ENCODE peak calls at places on chromosomes 4 and X, in ten cellular contexts. One of them, this sample, is unnamed.

GRCh38 chrX:88284844-88285243 is 462.2 kb upstream of the CPXCR1 start:
- DNase-seq in A549: no peak
- DNase-seq in progenitor cell of endocrine pancreas: no peak
- DNase-seq in AG04450: no peak
- DNase-seq in fibroblast of mammary gland: no peak
- DNase-seq in left ventricle myocardium inferior: no peak
- DNase-seq in fibroblast of lung: no peak
- DNase-seq in CD4-positive, alpha-beta T cell: no peak
- DNase-seq in fibroblast of pulmonary artery: no peak
- DNase-seq in foreskin fibroblast: no peak
- DNase-seq in this sample: no peak

GRCh38 chr4:16674133-16674532 is 224.3 kb downstream of the LDB2 start:
- DNase-seq in progenitor cell of endocrine pancreas: no peak
- DNase-seq in AG04450: no peak
- DNase-seq in CD4-positive, alpha-beta T cell: no peak
- DNase-seq in left ventricle myocardium inferior: no peak
- DNase-seq in fibroblast of pulmonary artery: no peak
- DNase-seq in fibroblast of lung: no peak
- DNase-seq in foreskin fibroblast: no peak
- DNase-seq in A549: no peak
- DNase-seq in fibroblast of mammary gland: no peak
- DNase-seq in this sample: no peak

GRCh38 chr4:142959156-142959555 is 113.1 kb upstream of the INPP4B start:
- DNase-seq in foreskin fibroblast: peak
- DNase-seq in fibroblast of mammary gland: peak
- DNase-seq in AG04450: no peak
- DNase-seq in CD4-positive, alpha-beta T cell: no peak
- DNase-seq in A549: no peak
- DNase-seq in left ventricle myocardium inferior: no peak
- DNase-seq in fibroblast of lung: peak
- DNase-seq in progenitor cell of endocrine pancreas: no peak
- DNase-seq in fibroblast of pulmonary artery: no peak
- DNase-seq in this sample: no peak

GRCh38 chrX:46754450-46755075 is 4.4 kb downstream of the SLC9A7 start:
- DNase-seq in foreskin fibroblast: no peak
- DNase-seq in CD4-positive, alpha-beta T cell: no peak
- DNase-seq in AG04450: no peak
- DNase-seq in left ventricle myocardium inferior: no peak
- DNase-seq in fibroblast of mammary gland: no peak
- DNase-seq in progenitor cell of endocrine pancreas: no peak
- DNase-seq in fibroblast of pulmonary artery: no peak
- DNase-seq in fibroblast of lung: no peak
- DNase-seq in A549: no peak
- DNase-seq in this sample: peak

GRCh38 chr4:10762541-10762940 is 78.0 kb upstream of the CLNK start:
- DNase-seq in left ventricle myocardium inferior: no peak
- DNase-seq in fibroblast of pulmonary artery: peak
- DNase-seq in CD4-positive, alpha-beta T cell: no peak
- DNase-seq in foreskin fibroblast: peak
- DNase-seq in AG04450: peak
- DNase-seq in fibroblast of lung: peak
- DNase-seq in fibroblast of mammary gland: peak
- DNase-seq in progenitor cell of endocrine pancreas: no peak
- DNase-seq in A549: no peak
- DNase-seq in this sample: no peak

GRCh38 chr4:66465111-66465510 is 794.8 kb upstream of the EPHA5 start:
- DNase-seq in AG04450: no peak
- DNase-seq in CD4-positive, alpha-beta T cell: no peak
- DNase-seq in left ventricle myocardium inferior: no peak
- DNase-seq in foreskin fibroblast: no peak
- DNase-seq in A549: no peak
- DNase-seq in fibroblast of pulmonary artery: peak
- DNase-seq in progenitor cell of endocrine pancreas: no peak
- DNase-seq in fibroblast of mammary gland: peak
- DNase-seq in fibroblast of lung: no peak
- DNase-seq in this sample: no peak

GRCh38 chr4:20839957-20840356 is 139.7 kb downstream of the PACRGL start:
- DNase-seq in CD4-positive, alpha-beta T cell: no peak
- DNase-seq in fibroblast of pulmonary artery: peak
- DNase-seq in left ventricle myocardium inferior: no peak
- DNase-seq in progenitor cell of endocrine pancreas: no peak
- DNase-seq in AG04450: peak
- DNase-seq in A549: no peak
- DNase-seq in fibroblast of lung: peak
- DNase-seq in foreskin fibroblast: peak
- DNase-seq in fibroblast of mammary gland: peak
- DNase-seq in this sample: no peak

GRCh38 chrX:95076449-95076848 is 1402.4 kb downstream of the FAM133A start:
- DNase-seq in foreskin fibroblast: no peak
- DNase-seq in AG04450: no peak
- DNase-seq in A549: no peak
- DNase-seq in progenitor cell of endocrine pancreas: no peak
- DNase-seq in fibroblast of mammary gland: peak
- DNase-seq in fibroblast of lung: no peak
- DNase-seq in CD4-positive, alpha-beta T cell: no peak
- DNase-seq in fibroblast of pulmonary artery: peak
- DNase-seq in left ventricle myocardium inferior: no peak
- DNase-seq in this sample: no peak

GRCh38 chrX:10195425-10195824 is 38.6 kb downstream of the CLCN4 start:
- DNase-seq in left ventricle myocardium inferior: no peak
- DNase-seq in A549: no peak
- DNase-seq in AG04450: no peak
- DNase-seq in fibroblast of pulmonary artery: no peak
- DNase-seq in foreskin fibroblast: no peak
- DNase-seq in CD4-positive, alpha-beta T cell: no peak
- DNase-seq in fibroblast of lung: no peak
- DNase-seq in fibroblast of mammary gland: no peak
- DNase-seq in progenitor cell of endocrine pancreas: no peak
- DNase-seq in this sample: no peak

GRCh38 chr4:135604531-135604930 is 1402.9 kb upstream of the PABPC4L start:
- DNase-seq in fibroblast of lung: no peak
- DNase-seq in fibroblast of pulmonary artery: no peak
- DNase-seq in AG04450: no peak
- DNase-seq in left ventricle myocardium inferior: no peak
- DNase-seq in CD4-positive, alpha-beta T cell: no peak
- DNase-seq in A549: no peak
- DNase-seq in progenitor cell of endocrine pancreas: no peak
- DNase-seq in foreskin fibroblast: no peak
- DNase-seq in fibroblast of mammary gland: no peak
- DNase-seq in this sample: no peak

GRCh38 chr4:1471443-1472147 is 65.4 kb upstream of the NKX1-1 start:
- DNase-seq in AG04450: no peak
- DNase-seq in fibroblast of mammary gland: no peak
- DNase-seq in CD4-positive, alpha-beta T cell: no peak
- DNase-seq in progenitor cell of endocrine pancreas: no peak
- DNase-seq in A549: no peak
- DNase-seq in foreskin fibroblast: no peak
- DNase-seq in fibroblast of pulmonary artery: no peak
- DNase-seq in fibroblast of lung: no peak
- DNase-seq in left ventricle myocardium inferior: no peak
- DNase-seq in this sample: peak

GRCh38 chr4:76652389-76652788 is 217.4 kb downstream of the SHROOM3 start:
- DNase-seq in progenitor cell of endocrine pancreas: no peak
- DNase-seq in CD4-positive, alpha-beta T cell: no peak
- DNase-seq in AG04450: no peak
- DNase-seq in left ventricle myocardium inferior: no peak
- DNase-seq in fibroblast of mammary gland: no peak
- DNase-seq in fibroblast of lung: no peak
- DNase-seq in A549: no peak
- DNase-seq in foreskin fibroblast: no peak
- DNase-seq in fibroblast of pulmonary artery: no peak
- DNase-seq in this sample: no peak

GRCh38 chrX:2690856-2691542 is at the start of gene CD99:
- DNase-seq in CD4-positive, alpha-beta T cell: peak
- DNase-seq in fibroblast of lung: peak
- DNase-seq in fibroblast of pulmonary artery: peak
- DNase-seq in A549: peak
- DNase-seq in AG04450: peak
- DNase-seq in foreskin fibroblast: peak
- DNase-seq in progenitor cell of endocrine pancreas: peak
- DNase-seq in left ventricle myocardium inferior: peak
- DNase-seq in fibroblast of mammary gland: peak
- DNase-seq in this sample: peak

GRCh38 chr4:156999175-156999517 is 27.5 kb upstream of the PDGFC start:
- DNase-seq in fibroblast of lung: peak
- DNase-seq in CD4-positive, alpha-beta T cell: no peak
- DNase-seq in foreskin fibroblast: peak
- DNase-seq in AG04450: peak
- DNase-seq in fibroblast of pulmonary artery: peak
- DNase-seq in A549: peak
- DNase-seq in left ventricle myocardium inferior: no peak
- DNase-seq in fibroblast of mammary gland: peak
- DNase-seq in progenitor cell of endocrine pancreas: no peak
- DNase-seq in this sample: no peak

GRCh38 chrX:114675365-114675764 is 91.5 kb downstream of the HTR2C start:
- DNase-seq in CD4-positive, alpha-beta T cell: no peak
- DNase-seq in fibroblast of mammary gland: peak
- DNase-seq in fibroblast of pulmonary artery: peak
- DNase-seq in left ventricle myocardium inferior: no peak
- DNase-seq in progenitor cell of endocrine pancreas: no peak
- DNase-seq in AG04450: no peak
- DNase-seq in A549: no peak
- DNase-seq in foreskin fibroblast: peak
- DNase-seq in fibroblast of lung: peak
- DNase-seq in this sample: no peak

GRCh38 chrX:143536176-143536575 is 18.9 kb upstream of the SPANXN3 start:
- DNase-seq in A549: no peak
- DNase-seq in CD4-positive, alpha-beta T cell: no peak
- DNase-seq in AG04450: no peak
- DNase-seq in foreskin fibroblast: no peak
- DNase-seq in fibroblast of mammary gland: no peak
- DNase-seq in fibroblast of lung: no peak
- DNase-seq in progenitor cell of endocrine pancreas: no peak
- DNase-seq in left ventricle myocardium inferior: no peak
- DNase-seq in fibroblast of pulmonary artery: no peak
- DNase-seq in this sample: no peak

GRCh38 chr4:76738081-76738931 is 159.6 kb downstream of the SOWAHB start:
- DNase-seq in fibroblast of pulmonary artery: peak
- DNase-seq in fibroblast of lung: peak
- DNase-seq in left ventricle myocardium inferior: no peak
- DNase-seq in progenitor cell of endocrine pancreas: no peak
- DNase-seq in foreskin fibroblast: peak
- DNase-seq in AG04450: peak
- DNase-seq in A549: no peak
- DNase-seq in CD4-positive, alpha-beta T cell: no peak
- DNase-seq in fibroblast of mammary gland: peak
- DNase-seq in this sample: no peak

GRCh38 chrX:131985526-131986049 is 37.5 kb upstream of the STK26 start:
- DNase-seq in CD4-positive, alpha-beta T cell: no peak
- DNase-seq in fibroblast of pulmonary artery: no peak
- DNase-seq in AG04450: no peak
- DNase-seq in A549: no peak
- DNase-seq in fibroblast of mammary gland: no peak
- DNase-seq in progenitor cell of endocrine pancreas: no peak
- DNase-seq in left ventricle myocardium inferior: no peak
- DNase-seq in fibroblast of lung: no peak
- DNase-seq in foreskin fibroblast: no peak
- DNase-seq in this sample: no peak
- TF ChIP-seq CTCF in CD4-positive, alpha-beta T cell: no peak
- TF ChIP-seq CTCF in fibroblast of pulmonary artery: no peak
- TF ChIP-seq CTCF in AG04450: no peak
- TF ChIP-seq CTCF in A549: no peak
- TF ChIP-seq CTCF in fibroblast of mammary gland: no peak
- TF ChIP-seq CTCF in progenitor cell of endocrine pancreas: no peak
- TF ChIP-seq CTCF in left ventricle myocardium inferior: no peak
- TF ChIP-seq CTCF in fibroblast of lung: no peak
- TF ChIP-seq CTCF in foreskin fibroblast: no peak
- TF ChIP-seq CTCF in this sample: no peak

GRCh38 chrX:93422693-93423092 is 250.7 kb downstream of the NAP1L3 start:
- DNase-seq in AG04450: no peak
- DNase-seq in CD4-positive, alpha-beta T cell: no peak
- DNase-seq in fibroblast of pulmonary artery: peak
- DNase-seq in A549: no peak
- DNase-seq in progenitor cell of endocrine pancreas: peak
- DNase-seq in left ventricle myocardium inferior: no peak
- DNase-seq in foreskin fibroblast: no peak
- DNase-seq in fibroblast of mammary gland: peak
- DNase-seq in fibroblast of lung: peak
- DNase-seq in this sample: no peak
- TF ChIP-seq CTCF in AG04450: no peak
- TF ChIP-seq CTCF in CD4-positive, alpha-beta T cell: no peak
- TF ChIP-seq CTCF in fibroblast of pulmonary artery: peak
- TF ChIP-seq CTCF in A549: peak
- TF ChIP-seq CTCF in progenitor cell of endocrine pancreas: peak
- TF ChIP-seq CTCF in left ventricle myocardium inferior: peak
- TF ChIP-seq CTCF in foreskin fibroblast: no peak
- TF ChIP-seq CTCF in fibroblast of mammary gland: peak
- TF ChIP-seq CTCF in fibroblast of lung: peak
- TF ChIP-seq CTCF in this sample: no peak

DNA sequence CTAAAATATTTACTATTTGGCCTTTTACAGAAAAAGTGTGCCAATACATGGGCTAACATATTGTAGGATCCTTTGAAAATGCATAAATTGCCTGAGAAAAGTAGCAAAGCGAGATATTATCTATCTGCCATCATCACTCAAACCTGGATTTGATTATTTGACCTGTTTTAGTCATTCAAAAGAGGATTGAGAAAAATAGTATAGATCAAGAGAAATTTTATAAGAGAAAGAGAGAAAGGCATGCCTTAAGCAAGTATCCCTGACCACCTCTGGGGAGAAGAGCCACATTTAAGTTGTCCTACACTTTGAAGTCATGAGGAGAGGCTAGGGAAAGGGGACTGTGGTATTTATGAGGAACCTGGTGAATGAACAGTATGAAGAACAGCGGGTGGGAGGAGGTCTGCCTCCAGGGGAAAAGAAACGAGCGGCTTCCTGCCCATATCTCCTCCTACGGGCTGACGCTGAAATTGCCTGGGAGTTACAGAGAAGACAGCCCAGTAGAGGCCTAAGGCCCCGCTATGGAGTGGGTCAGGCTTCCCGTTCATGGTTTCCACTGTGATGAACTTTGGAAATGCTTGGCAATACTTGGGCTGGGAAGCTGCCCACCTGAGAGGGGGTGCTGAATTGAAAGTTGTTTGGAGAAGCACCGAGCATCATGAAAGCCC is 106.8 kb upstream of the ACSL4 start:
- DNase-seq in fibroblast of lung: no peak
- DNase-seq in CD4-positive, alpha-beta T cell: no peak
- DNase-seq in A549: peak
- DNase-seq in fibroblast of mammary gland: peak
- DNase-seq in progenitor cell of endocrine pancreas: no peak
- DNase-seq in fibroblast of pulmonary artery: peak
- DNase-seq in left ventricle myocardium inferior: peak
- DNase-seq in foreskin fibroblast: no peak
- DNase-seq in AG04450: no peak
- DNase-seq in this sample: no peak
- TF ChIP-seq CTCF in fibroblast of lung: no peak
- TF ChIP-seq CTCF in CD4-positive, alpha-beta T cell: no peak
- TF ChIP-seq CTCF in A549: no peak
- TF ChIP-seq CTCF in fibroblast of mammary gland: peak
- TF ChIP-seq CTCF in progenitor cell of endocrine pancreas: peak
- TF ChIP-seq CTCF in fibroblast of pulmonary artery: peak
- TF ChIP-seq CTCF in left ventricle myocardium inferior: no peak
- TF ChIP-seq CTCF in foreskin fibroblast: peak
- TF ChIP-seq CTCF in AG04450: no peak
- TF ChIP-seq CTCF in this sample: no peak

DNA sequence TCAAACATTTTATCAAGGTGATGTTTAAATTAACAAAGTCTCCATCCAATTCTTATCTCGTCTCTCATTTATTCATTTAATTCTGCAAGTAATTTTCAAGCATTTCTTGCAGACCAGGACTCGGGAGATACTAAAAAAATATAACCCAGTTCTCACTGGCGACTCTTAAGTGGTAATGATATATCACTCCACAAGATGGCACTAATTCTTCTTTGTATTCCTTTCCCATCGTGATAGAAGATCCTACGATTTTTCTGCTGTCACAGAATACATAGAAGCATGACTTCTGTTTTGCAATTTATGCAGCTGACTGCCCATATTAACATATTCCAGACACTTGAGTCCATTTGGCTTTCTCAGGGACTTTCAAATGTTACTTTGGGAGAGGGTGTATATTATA is 64.0 kb upstream of the FGF13 start:
- DNase-seq in CD4-positive, alpha-beta T cell: no peak
- DNase-seq in fibroblast of mammary gland: peak
- DNase-seq in fibroblast of lung: peak
- DNase-seq in fibroblast of pulmonary artery: peak
- DNase-seq in left ventricle myocardium inferior: no peak
- DNase-seq in foreskin fibroblast: no peak
- DNase-seq in AG04450: no peak
- DNase-seq in progenitor cell of endocrine pancreas: no peak
- DNase-seq in A549: peak
- DNase-seq in this sample: no peak
- TF ChIP-seq CTCF in CD4-positive, alpha-beta T cell: no peak
- TF ChIP-seq CTCF in fibroblast of mammary gland: peak
- TF ChIP-seq CTCF in fibroblast of lung: peak
- TF ChIP-seq CTCF in fibroblast of pulmonary artery: peak
- TF ChIP-seq CTCF in left ventricle myocardium inferior: peak
- TF ChIP-seq CTCF in foreskin fibroblast: peak
- TF ChIP-seq CTCF in AG04450: peak
- TF ChIP-seq CTCF in progenitor cell of endocrine pancreas: peak
- TF ChIP-seq CTCF in A549: peak
- TF ChIP-seq CTCF in this sample: no peak

This sample was measured in activated B cell treated with CpG ODN at 0.5 μM for 24 hours.